ENCODE peak calls at places on chromosome 13, in four cellular contexts. L is Peyer's patch, V is WTC11, I is fibroblast of the aortic adventitia. Y is an unnamed sample.

GRCh38 chr13:106621833-106622232 is 53.9 kb upstream of the ARGLU1 start:
- DNase-seq in L (no peak), V (no peak), I (no peak), Y (no peak)

GRCh38 chr13:96994030-96994848 is at the start of gene OXGR1:
- DNase-seq in L (no peak), V (peak), I (no peak), Y (no peak)

GRCh38 chr13:38394777-38395504 is 45.3 kb downstream of the UFM1 start:
- DNase-seq in L (no peak), V (no peak), I (no peak), Y (no peak)

GRCh38 chr13:95354680-95355487 is 53.6 kb upstream of the ABCC4 start:
- DNase-seq in L (no peak), V (no peak), I (no peak), Y (no peak)

GRCh38 chr13:80473695-80474094 is 132.8 kb upstream of the SPRY2 start:
- DNase-seq in L (no peak), V (no peak), I (peak), Y (no peak)

GRCh38 chr13:72839831-72840426 is 58.0 kb downstream of the PIBF1 start:
- DNase-seq in L (peak), V (peak), I (peak), Y (no peak)

GRCh38 chr13:66660013-66660804 is 569.9 kb downstream of the PCDH9 start:
- DNase-seq in L (no peak), V (no peak), I (peak), Y (no peak)

GRCh38 chr13:45416521-45417125 is 1.6 kb downstream of the SLC25A30 start:
- DNase-seq in L (no peak), V (no peak), I (no peak), Y (no peak)

GRCh38 chr13:107373551-107373950 is 805.6 kb upstream of the ARGLU1 start:
- DNase-seq in L (no peak), V (no peak), I (peak), Y (no peak)

GRCh38 chr13:67726979-67727378 is 496.8 kb upstream of the PCDH9 start:
- DNase-seq in L (no peak), V (peak), I (no peak), Y (no peak)

GRCh38 chr13:45224181-45224580 is 23.3 kb upstream of the KCTD4 start:
- DNase-seq in L (no peak), V (no peak), I (no peak), Y (no peak)

GRCh38 chr13:44843403-44843802 is 145.9 kb downstream of the NUFIP1 start:
- DNase-seq in L (no peak), V (no peak), I (peak), Y (no peak)

GRCh38 chr13:45781553-45782326 is 69.8 kb downstream of the SIAH3 start:
- DNase-seq in L (peak), V (no peak), I (peak), Y (no peak)

DNA sequence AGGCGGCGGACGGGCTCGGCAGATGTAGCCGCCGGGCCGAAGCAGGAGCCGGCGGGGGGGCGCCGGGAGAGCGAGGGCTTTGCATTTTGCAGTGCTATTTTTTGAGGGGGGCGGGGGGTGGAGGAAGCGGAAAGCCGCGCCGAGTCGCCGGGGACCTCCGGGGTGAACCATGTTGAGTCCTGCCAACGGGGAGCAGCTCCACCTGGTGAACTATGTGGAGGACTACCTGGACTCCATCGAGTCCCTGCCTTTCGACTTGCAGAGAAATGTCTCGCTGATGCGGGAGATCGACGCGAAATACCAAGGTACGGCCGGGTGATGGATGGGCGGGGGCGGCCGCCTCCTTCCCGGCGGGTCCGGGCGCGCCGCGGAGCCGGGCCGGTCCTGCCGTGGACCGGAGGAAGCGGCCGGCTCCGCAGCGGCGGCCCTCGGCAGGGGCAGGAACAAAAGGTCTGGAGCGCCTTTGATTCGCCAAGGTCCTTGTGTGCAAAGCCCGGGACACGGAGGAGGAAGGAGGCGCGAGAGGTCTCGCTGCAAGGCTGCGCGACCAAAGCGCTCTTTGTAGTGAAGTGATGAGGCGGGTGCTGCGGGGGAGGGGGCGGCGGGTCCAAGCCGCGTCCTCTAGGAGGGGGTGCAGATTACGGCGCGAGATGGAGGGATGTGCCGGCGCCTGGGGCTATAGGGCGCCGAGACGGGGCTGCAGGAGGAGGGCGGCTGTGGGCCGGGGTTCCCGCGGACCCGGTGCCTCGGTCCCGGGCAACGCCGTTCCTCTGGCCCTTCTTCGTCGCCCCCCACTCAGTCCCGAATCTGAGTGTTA is 689 bp downstream of the ING1 start:
- DNase-seq in L (peak), V (peak), I (peak), Y (peak)
- TF ChIP-seq CTCF in L (peak), V (no peak), I (no peak), Y (no peak)

DNA sequence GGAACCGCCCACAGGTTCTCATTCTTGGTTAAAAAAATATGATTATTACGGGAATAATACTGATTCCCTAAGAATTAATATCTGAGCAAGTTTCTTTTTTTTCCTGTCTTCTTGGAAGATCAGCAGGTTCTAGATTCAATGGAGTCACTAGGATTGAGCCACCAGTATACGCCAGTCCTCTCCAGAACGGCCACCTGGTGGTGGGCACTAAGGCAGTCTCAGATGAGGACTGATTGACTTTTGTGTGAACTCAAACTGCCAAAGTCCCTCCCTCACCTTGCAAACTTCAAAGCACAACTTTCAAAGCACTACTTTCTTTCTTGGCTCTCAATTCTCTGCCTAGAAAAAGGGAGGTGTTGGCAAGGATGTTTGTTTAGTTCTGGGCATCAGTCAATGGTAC is 33.3 kb upstream of the ALOX5AP start:
- DNase-seq in L (no peak), V (no peak), I (no peak), Y (no peak)
- TF ChIP-seq CTCF in L (no peak), V (no peak), I (no peak), Y (no peak)

GRCh38 chr13:23741879-23742510 is 147.2 kb downstream of the MIPEP start:
- DNase-seq in L (no peak), V (peak), I (no peak), Y (no peak)
- TF ChIP-seq CTCF in L (peak), V (peak), I (peak), Y (no peak)

GRCh38 chr13:99446242-99446641 is 55.0 kb upstream of the TM9SF2 start:
- DNase-seq in L (no peak), V (peak), I (no peak), Y (no peak)
- TF ChIP-seq CTCF in L (no peak), V (no peak), I (no peak), Y (no peak)

GRCh38 chr13:99610702-99611289 is 109.5 kb downstream of the TM9SF2 start:
- DNase-seq in L (no peak), V (no peak), I (no peak), Y (no peak)
- TF ChIP-seq CTCF in L (no peak), V (no peak), I (no peak), Y (no peak)

DNA sequence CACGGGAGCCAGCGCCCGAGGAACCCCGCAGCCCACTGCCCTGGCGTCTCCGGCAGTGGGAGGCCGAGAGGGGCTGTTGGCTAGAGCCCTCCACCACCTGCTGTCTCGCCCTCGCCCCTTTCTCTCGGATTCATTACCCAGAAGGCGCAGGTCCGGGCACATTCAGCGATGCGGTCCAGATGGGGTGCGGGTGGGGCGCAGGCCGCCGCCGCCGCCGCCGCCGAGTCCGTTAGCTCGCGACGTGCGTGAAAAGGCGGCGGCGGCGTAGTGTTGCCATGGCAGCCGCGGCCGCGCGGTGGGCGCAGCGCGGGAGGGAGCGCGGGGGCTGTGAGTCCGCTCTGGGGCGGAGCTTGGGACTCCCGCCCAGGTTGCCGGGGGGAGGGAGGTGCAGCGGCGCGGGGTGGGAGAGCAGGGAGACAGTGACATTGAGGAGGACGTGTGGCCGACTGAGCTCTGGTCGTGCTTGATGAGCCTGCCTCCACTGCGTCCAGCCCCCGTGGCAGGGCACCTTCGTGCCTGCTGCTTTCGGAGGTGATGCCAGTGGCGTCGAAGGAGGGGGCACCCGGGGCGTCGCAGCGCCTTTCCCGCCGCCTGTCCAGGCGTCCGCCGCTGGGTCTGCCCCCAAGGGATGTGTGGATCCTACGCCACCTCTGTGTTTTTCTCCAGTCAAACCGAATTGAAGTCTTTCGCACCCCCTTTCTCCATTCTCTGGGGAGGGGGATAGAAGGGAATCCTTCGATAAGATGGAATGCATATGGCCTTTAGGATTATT is at the start of gene KATNAL1:
- DNase-seq in L (peak), V (peak), I (peak), Y (peak)
- TF ChIP-seq CTCF in L (no peak), V (no peak), I (no peak), Y (no peak)

DNA sequence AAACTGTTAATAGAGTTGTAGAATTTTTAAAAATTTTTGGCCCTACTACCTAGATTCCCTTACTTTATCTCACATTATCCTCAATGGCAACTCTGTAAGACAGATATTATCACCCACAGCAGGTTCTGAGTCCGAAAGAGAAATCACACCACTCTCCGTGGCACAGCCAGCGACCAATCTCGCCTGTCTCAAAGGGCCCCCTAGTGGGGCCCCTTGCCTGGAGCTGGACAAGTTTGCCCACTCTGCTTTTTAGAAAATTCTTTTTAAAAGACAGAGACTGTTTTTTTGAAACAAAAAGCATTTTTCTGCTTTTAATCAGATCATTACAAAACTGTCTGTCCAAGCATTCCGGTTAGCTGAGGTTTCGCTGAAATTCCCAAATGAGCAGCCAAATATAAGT is 21.7 kb downstream of the PHF11 start:
- DNase-seq in L (no peak), V (peak), I (no peak), Y (no peak)
- TF ChIP-seq CTCF in L (no peak), V (no peak), I (peak), Y (no peak)

GRCh38 chr13:24626449-24626848 is 53.8 kb upstream of the ATP12A start:
- DNase-seq in L (peak), V (no peak), I (no peak), Y (no peak)

GRCh38 chr13:24627864-24628418 is 52.3 kb upstream of the ATP12A start:
- DNase-seq in L (peak), V (no peak), I (no peak), Y (no peak)

GRCh38 chr13:24625870-24626419 is 54.3 kb upstream of the ATP12A start:
- DNase-seq in L (peak), V (no peak), I (no peak), Y (no peak)

GRCh38 chr13:24625324-24625723 is 54.9 kb upstream of the ATP12A start:
- DNase-seq in L (no peak), V (no peak), I (no peak), Y (no peak)

DNA sequence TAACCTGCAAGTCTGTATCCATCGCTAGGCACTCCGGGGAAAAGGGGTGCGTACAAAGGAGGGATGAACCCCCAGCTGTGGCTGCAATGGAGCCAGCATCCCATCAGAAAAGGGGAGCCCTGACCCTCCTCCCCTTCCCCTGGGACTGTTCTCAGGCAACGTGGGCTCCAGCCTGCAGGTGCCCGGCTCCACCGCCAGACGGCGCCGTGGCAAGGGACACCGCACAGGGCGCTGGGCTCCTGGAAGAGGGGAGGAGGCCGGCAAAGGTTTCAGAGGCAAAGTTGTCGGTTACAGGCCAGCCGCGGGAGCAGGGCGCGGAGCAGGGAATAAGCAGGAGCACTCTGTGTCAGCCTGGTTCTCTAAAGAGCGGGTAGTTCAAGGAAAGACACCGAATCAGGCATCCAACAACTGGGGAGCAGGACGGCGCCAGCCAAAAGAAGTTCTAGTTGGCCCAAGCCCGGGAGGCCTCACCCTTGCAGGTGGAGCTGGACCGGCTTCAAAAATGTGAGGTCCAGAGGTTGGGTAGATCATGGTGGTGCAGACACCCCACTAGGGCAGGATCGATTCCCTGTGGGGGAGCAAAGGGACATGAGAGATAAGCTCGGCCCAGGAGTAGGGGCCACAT is 53.0 kb upstream of the ATP12A start:
- DNase-seq in L (peak), V (peak), I (no peak), Y (no peak)
- TF ChIP-seq CTCF in L (peak), V (peak), I (peak), Y (no peak)

Y was measured in natural killer cell.